ENCODE peak calls at places on chromosomes 3 and 15, in seven cellular contexts. One of them, this sample, is unnamed.

GRCh38 chr15:34336333-34336732 is 1.2 kb downstream of the SLC12A6 start:
- DNase-seq in heart right ventricle: no peak
- DNase-seq in body of pancreas: no peak
- DNase-seq in cardiac fibroblast: no peak
- DNase-seq in lung: no peak
- DNase-seq in stomach: no peak
- DNase-seq in AG09309: no peak
- DNase-seq in this sample: no peak

GRCh38 chr15:59352683-59353082 is 20.0 kb downstream of the MYO1E start:
- DNase-seq in AG09309: no peak
- DNase-seq in heart right ventricle: no peak
- DNase-seq in lung: no peak
- DNase-seq in stomach: no peak
- DNase-seq in body of pancreas: no peak
- DNase-seq in cardiac fibroblast: no peak
- DNase-seq in this sample: no peak

GRCh38 chr3:196970547-196971093 is 2.0 kb upstream of the PIGZ start:
- DNase-seq in AG09309: no peak
- DNase-seq in body of pancreas: no peak
- DNase-seq in lung: no peak
- DNase-seq in heart right ventricle: no peak
- DNase-seq in stomach: no peak
- DNase-seq in cardiac fibroblast: no peak
- DNase-seq in this sample: no peak

GRCh38 chr15:66842710-66843441 is 140.8 kb downstream of the SMAD6 start:
- DNase-seq in lung: peak
- DNase-seq in AG09309: no peak
- DNase-seq in heart right ventricle: peak
- DNase-seq in stomach: peak
- DNase-seq in body of pancreas: peak
- DNase-seq in cardiac fibroblast: peak
- DNase-seq in this sample: peak

GRCh38 chr3:123113889-123114450 is 47.1 kb downstream of the PDIA5 start:
- DNase-seq in body of pancreas: no peak
- DNase-seq in cardiac fibroblast: no peak
- DNase-seq in lung: no peak
- DNase-seq in heart right ventricle: no peak
- DNase-seq in AG09309: no peak
- DNase-seq in stomach: no peak
- DNase-seq in this sample: no peak

GRCh38 chr3:141828487-141829284 is 47.8 kb upstream of the ATP1B3 start:
- DNase-seq in heart right ventricle: peak
- DNase-seq in stomach: peak
- DNase-seq in AG09309: no peak
- DNase-seq in cardiac fibroblast: peak
- DNase-seq in body of pancreas: peak
- DNase-seq in lung: peak
- DNase-seq in this sample: no peak

GRCh38 chr15:45253330-45253729 is 1.3 kb downstream of the SLC28A2 start:
- DNase-seq in heart right ventricle: no peak
- DNase-seq in lung: no peak
- DNase-seq in cardiac fibroblast: no peak
- DNase-seq in body of pancreas: no peak
- DNase-seq in stomach: no peak
- DNase-seq in AG09309: no peak
- DNase-seq in this sample: no peak

GRCh38 chr3:185328324-185329004 is 34.5 kb upstream of the MAP3K13 start:
- DNase-seq in heart right ventricle: no peak
- DNase-seq in stomach: peak
- DNase-seq in lung: no peak
- DNase-seq in AG09309: no peak
- DNase-seq in cardiac fibroblast: no peak
- DNase-seq in body of pancreas: peak
- DNase-seq in this sample: no peak

GRCh38 chr3:24123596-24123995 is 178.5 kb downstream of the NR1D2 start:
- DNase-seq in lung: no peak
- DNase-seq in stomach: no peak
- DNase-seq in body of pancreas: no peak
- DNase-seq in heart right ventricle: no peak
- DNase-seq in cardiac fibroblast: peak
- DNase-seq in AG09309: no peak
- DNase-seq in this sample: no peak

GRCh38 chr3:43155464-43156121 is 49.7 kb upstream of the POMGNT2 start:
- DNase-seq in stomach: peak
- DNase-seq in heart right ventricle: peak
- DNase-seq in body of pancreas: peak
- DNase-seq in lung: peak
- DNase-seq in AG09309: no peak
- DNase-seq in cardiac fibroblast: peak
- DNase-seq in this sample: no peak

GRCh38 chr3:9732080-9732752 is 681 bp downstream of the BRPF1 start:
- DNase-seq in body of pancreas: peak
- DNase-seq in lung: peak
- DNase-seq in stomach: peak
- DNase-seq in AG09309: no peak
- DNase-seq in cardiac fibroblast: no peak
- DNase-seq in heart right ventricle: peak
- DNase-seq in this sample: no peak

GRCh38 chr3:111751961-111752360 is 107.1 kb upstream of the PHLDB2 start:
- DNase-seq in stomach: no peak
- DNase-seq in heart right ventricle: no peak
- DNase-seq in body of pancreas: no peak
- DNase-seq in AG09309: peak
- DNase-seq in lung: no peak
- DNase-seq in cardiac fibroblast: peak
- DNase-seq in this sample: no peak

GRCh38 chr3:32708672-32709283 is 23.8 kb downstream of the CNOT10 start:
- DNase-seq in body of pancreas: no peak
- DNase-seq in cardiac fibroblast: no peak
- DNase-seq in AG09309: no peak
- DNase-seq in stomach: no peak
- DNase-seq in heart right ventricle: no peak
- DNase-seq in lung: no peak
- DNase-seq in this sample: no peak

GRCh38 chr15:80929225-80929624 is 60.4 kb downstream of the MESD start:
- DNase-seq in stomach: no peak
- DNase-seq in cardiac fibroblast: no peak
- DNase-seq in AG09309: peak
- DNase-seq in heart right ventricle: no peak
- DNase-seq in body of pancreas: no peak
- DNase-seq in lung: no peak
- DNase-seq in this sample: no peak

GRCh38 chr3:4306860-4307259 is 3.7 kb downstream of the SETMAR start:
- DNase-seq in AG09309: no peak
- DNase-seq in body of pancreas: no peak
- DNase-seq in stomach: no peak
- DNase-seq in heart right ventricle: no peak
- DNase-seq in lung: no peak
- DNase-seq in cardiac fibroblast: peak
- DNase-seq in this sample: no peak

GRCh38 chr3:52714335-52715302 is 8.7 kb downstream of the SPCS1 start:
- DNase-seq in lung: no peak
- DNase-seq in body of pancreas: peak
- DNase-seq in heart right ventricle: no peak
- DNase-seq in cardiac fibroblast: no peak
- DNase-seq in stomach: peak
- DNase-seq in AG09309: no peak
- DNase-seq in this sample: no peak

GRCh38 chr15:61335998-61336648 is 107.0 kb upstream of the RORA start:
- DNase-seq in heart right ventricle: no peak
- DNase-seq in cardiac fibroblast: no peak
- DNase-seq in stomach: no peak
- DNase-seq in AG09309: no peak
- DNase-seq in body of pancreas: no peak
- DNase-seq in lung: no peak
- DNase-seq in this sample: no peak

GRCh38 chr3:72633534-72633933 is 214.7 kb downstream of the SHQ1 start:
- DNase-seq in heart right ventricle: no peak
- DNase-seq in body of pancreas: no peak
- DNase-seq in cardiac fibroblast: no peak
- DNase-seq in stomach: no peak
- DNase-seq in AG09309: no peak
- DNase-seq in lung: no peak
- DNase-seq in this sample: no peak

GRCh38 chr3:39414421-39414907 is 7.9 kb downstream of the RPSA start:
- DNase-seq in lung: no peak
- DNase-seq in body of pancreas: peak
- DNase-seq in cardiac fibroblast: no peak
- DNase-seq in stomach: peak
- DNase-seq in heart right ventricle: no peak
- DNase-seq in AG09309: no peak
- DNase-seq in this sample: no peak

GRCh38 chr3:194671511-194671899 is 486 bp downstream of the LSG1 start:
- DNase-seq in heart right ventricle: no peak
- DNase-seq in lung: no peak
- DNase-seq in AG09309: no peak
- DNase-seq in body of pancreas: no peak
- DNase-seq in cardiac fibroblast: peak
- DNase-seq in stomach: no peak
- DNase-seq in this sample: no peak

GRCh38 chr3:141305436-141305835 is 62.9 kb upstream of the ZBTB38 start:
- DNase-seq in body of pancreas: no peak
- DNase-seq in AG09309: peak
- DNase-seq in lung: no peak
- DNase-seq in heart right ventricle: no peak
- DNase-seq in cardiac fibroblast: peak
- DNase-seq in stomach: no peak
- DNase-seq in this sample: no peak

GRCh38 chr3:44284949-44285348 is 43.3 kb downstream of the TOPAZ1 start:
- DNase-seq in stomach: no peak
- DNase-seq in heart right ventricle: no peak
- DNase-seq in cardiac fibroblast: no peak
- DNase-seq in lung: no peak
- DNase-seq in AG09309: no peak
- DNase-seq in body of pancreas: no peak
- DNase-seq in this sample: no peak

GRCh38 chr15:70504305-70504951 is 258.9 kb downstream of the UACA start:
- DNase-seq in AG09309: no peak
- DNase-seq in heart right ventricle: peak
- DNase-seq in stomach: peak
- DNase-seq in lung: no peak
- DNase-seq in body of pancreas: peak
- DNase-seq in cardiac fibroblast: peak
- DNase-seq in this sample: no peak

GRCh38 chr3:64685800-64686445 is 1.9 kb downstream of the ADAMTS9 start:
- DNase-seq in lung: peak
- DNase-seq in AG09309: peak
- DNase-seq in cardiac fibroblast: peak
- DNase-seq in body of pancreas: peak
- DNase-seq in heart right ventricle: peak
- DNase-seq in stomach: peak
- DNase-seq in this sample: peak

GRCh38 chr3:52315977-52316764 is at the start of gene DNAH1:
- DNase-seq in stomach: no peak
- DNase-seq in cardiac fibroblast: no peak
- DNase-seq in body of pancreas: no peak
- DNase-seq in AG09309: no peak
- DNase-seq in heart right ventricle: no peak
- DNase-seq in lung: no peak
- DNase-seq in this sample: no peak

GRCh38 chr3:193656445-193656844 is 63.4 kb downstream of the OPA1 start:
- DNase-seq in body of pancreas: no peak
- DNase-seq in lung: no peak
- DNase-seq in heart right ventricle: no peak
- DNase-seq in AG09309: no peak
- DNase-seq in stomach: no peak
- DNase-seq in cardiac fibroblast: no peak
- DNase-seq in this sample: no peak

DNA sequence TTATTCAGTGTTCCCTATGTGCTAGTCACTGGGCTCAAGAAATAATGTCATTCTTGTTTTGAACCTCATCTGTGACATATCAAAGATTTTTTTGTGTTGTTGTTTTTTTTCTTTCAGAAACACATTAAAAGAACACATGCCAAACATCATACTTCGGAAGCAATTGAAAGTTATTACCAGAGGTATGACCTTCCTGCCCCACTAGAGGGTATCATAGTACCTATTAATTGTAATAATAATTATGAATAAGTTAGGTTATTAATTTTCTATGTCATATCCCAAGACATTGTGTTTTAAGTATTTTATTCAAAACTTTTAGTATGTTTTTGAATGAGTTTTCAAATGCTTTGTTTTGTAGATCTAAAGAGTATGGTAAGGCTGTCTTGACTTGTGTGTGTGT is 65.7 kb downstream of the CDIN1 start:
- DNase-seq in stomach: no peak
- DNase-seq in heart right ventricle: no peak
- DNase-seq in body of pancreas: no peak
- DNase-seq in lung: no peak
- DNase-seq in AG09309: no peak
- DNase-seq in cardiac fibroblast: peak
- DNase-seq in this sample: no peak
- TF ChIP-seq CTCF in stomach: no peak
- TF ChIP-seq CTCF in heart right ventricle: peak
- TF ChIP-seq CTCF in body of pancreas: no peak
- TF ChIP-seq CTCF in lung: no peak
- TF ChIP-seq CTCF in AG09309: peak
- TF ChIP-seq CTCF in cardiac fibroblast: peak
- TF ChIP-seq CTCF in this sample: no peak

DNA sequence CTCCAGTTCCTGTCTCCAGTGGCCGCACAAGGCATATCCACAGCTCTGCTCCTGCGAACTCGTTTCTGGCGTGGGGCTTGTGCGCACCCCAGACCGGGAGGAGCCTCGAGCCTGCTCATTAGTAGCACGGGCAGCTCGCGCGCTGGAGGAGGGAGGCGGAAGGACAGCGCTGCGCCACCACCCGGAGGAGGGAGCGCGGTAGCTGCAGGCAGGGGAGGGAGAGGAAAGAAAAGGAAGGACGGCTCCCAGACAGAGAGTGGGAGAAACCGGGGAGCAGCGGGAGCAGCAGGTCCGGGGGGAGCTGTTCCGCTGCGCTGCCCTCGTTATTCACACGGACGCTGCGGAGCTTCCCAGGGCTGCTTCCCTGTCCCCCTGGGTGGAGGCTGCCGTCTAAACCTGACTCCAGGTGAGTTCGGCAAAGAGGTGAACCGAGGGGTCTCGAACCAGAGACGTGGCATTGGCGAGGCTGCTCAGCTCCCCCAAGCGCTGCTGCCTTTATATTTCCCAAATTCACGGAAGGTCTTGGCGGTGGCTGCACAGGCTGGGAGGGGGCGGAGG is 121.3 kb upstream of the ZNF717 start:
- DNase-seq in cardiac fibroblast: no peak
- DNase-seq in lung: no peak
- DNase-seq in body of pancreas: peak
- DNase-seq in heart right ventricle: no peak
- DNase-seq in AG09309: peak
- DNase-seq in stomach: no peak
- DNase-seq in this sample: no peak
- H3K4me3 ChIP-seq in cardiac fibroblast: peak
- H3K4me3 ChIP-seq in lung: no peak
- H3K4me3 ChIP-seq in body of pancreas: no peak
- H3K4me3 ChIP-seq in heart right ventricle: no peak
- H3K4me3 ChIP-seq in AG09309: peak
- H3K4me3 ChIP-seq in stomach: no peak
- H3K4me3 ChIP-seq in this sample: peak

GRCh38 chr3:107512108-107512507 is 10.7 kb upstream of the BBX start:
- DNase-seq in body of pancreas: no peak
- DNase-seq in AG09309: no peak
- DNase-seq in lung: no peak
- DNase-seq in heart right ventricle: no peak
- DNase-seq in stomach: no peak
- DNase-seq in cardiac fibroblast: no peak
- DNase-seq in this sample: no peak
- TF ChIP-seq CTCF in body of pancreas: no peak
- TF ChIP-seq CTCF in AG09309: peak
- TF ChIP-seq CTCF in lung: no peak
- TF ChIP-seq CTCF in heart right ventricle: no peak
- TF ChIP-seq CTCF in stomach: no peak
- TF ChIP-seq CTCF in cardiac fibroblast: no peak
- TF ChIP-seq CTCF in this sample: no peak

GRCh38 chr15:49044002-49044401 is 2.2 kb downstream of the SECISBP2L start:
- DNase-seq in AG09309: no peak
- DNase-seq in cardiac fibroblast: no peak
- DNase-seq in stomach: no peak
- DNase-seq in body of pancreas: no peak
- DNase-seq in heart right ventricle: no peak
- DNase-seq in lung: no peak
- DNase-seq in this sample: no peak
- H3K4me3 ChIP-seq in AG09309: no peak
- H3K4me3 ChIP-seq in cardiac fibroblast: peak
- H3K4me3 ChIP-seq in stomach: peak
- H3K4me3 ChIP-seq in body of pancreas: no peak
- H3K4me3 ChIP-seq in heart right ventricle: peak
- H3K4me3 ChIP-seq in lung: no peak
- H3K4me3 ChIP-seq in this sample: peak

This sample was measured in coronary artery.